ENCODE peak calls at places on chromosome 1, in five cellular contexts. One of them, this sample, is unnamed.
A peak's percentile ranks its signal among the peaks of the same experiment; 100 is the strongest.

GRCh38 chr1:44261963-44262362 is 48.7 kb downstream of the DMAP1 start:
- DNase-seq in CD4-positive, alpha-beta memory T cell: no peak
- DNase-seq in stimulated activated CD4-positive, alpha-beta T cell treated with anti-CD3 and anti-CD28 coated beads, TNF-alpha, amount 100 ng/mL, for 48 hours: no peak
- DNase-seq in HS-27A: no peak
- DNase-seq in activated CD4-positive, alpha-beta T cell treated with anti-CD3 and anti-CD28 coated beads for 4 hours: no peak
- DNase-seq in this sample: no peak

GRCh38 chr1:207868769-207869721 is 41.9 kb downstream of the CD34 start:
- DNase-seq in HS-27A: no peak
- DNase-seq in stimulated activated CD4-positive, alpha-beta T cell treated with anti-CD3 and anti-CD28 coated beads, TNF-alpha, amount 100 ng/mL, for 48 hours: no peak
- DNase-seq in activated CD4-positive, alpha-beta T cell treated with anti-CD3 and anti-CD28 coated beads for 4 hours: peak; percentile 58
- DNase-seq in CD4-positive, alpha-beta memory T cell: peak; percentile 82
- DNase-seq in this sample: peak; percentile 81

GRCh38 chr1:110465814-110466380 is 14.9 kb downstream of the PROK1 start:
- DNase-seq in stimulated activated CD4-positive, alpha-beta T cell treated with anti-CD3 and anti-CD28 coated beads, TNF-alpha, amount 100 ng/mL, for 48 hours: no peak
- DNase-seq in activated CD4-positive, alpha-beta T cell treated with anti-CD3 and anti-CD28 coated beads for 4 hours: no peak
- DNase-seq in CD4-positive, alpha-beta memory T cell: no peak
- DNase-seq in HS-27A: no peak
- DNase-seq in this sample: no peak

GRCh38 chr1:14850563-14850962 is 252.1 kb downstream of the KAZN start:
- DNase-seq in HS-27A: no peak
- DNase-seq in activated CD4-positive, alpha-beta T cell treated with anti-CD3 and anti-CD28 coated beads for 4 hours: no peak
- DNase-seq in stimulated activated CD4-positive, alpha-beta T cell treated with anti-CD3 and anti-CD28 coated beads, TNF-alpha, amount 100 ng/mL, for 48 hours: no peak
- DNase-seq in CD4-positive, alpha-beta memory T cell: no peak
- DNase-seq in this sample: no peak

GRCh38 chr1:91349524-91349923 is 55.1 kb downstream of the HFM1 start:
- DNase-seq in CD4-positive, alpha-beta memory T cell: no peak
- DNase-seq in activated CD4-positive, alpha-beta T cell treated with anti-CD3 and anti-CD28 coated beads for 4 hours: no peak
- DNase-seq in stimulated activated CD4-positive, alpha-beta T cell treated with anti-CD3 and anti-CD28 coated beads, TNF-alpha, amount 100 ng/mL, for 48 hours: no peak
- DNase-seq in HS-27A: no peak
- DNase-seq in this sample: no peak

GRCh38 chr1:36304521-36304920 is 1.6 kb upstream of the SH3D21 start:
- DNase-seq in HS-27A: no peak
- DNase-seq in activated CD4-positive, alpha-beta T cell treated with anti-CD3 and anti-CD28 coated beads for 4 hours: no peak
- DNase-seq in stimulated activated CD4-positive, alpha-beta T cell treated with anti-CD3 and anti-CD28 coated beads, TNF-alpha, amount 100 ng/mL, for 48 hours: no peak
- DNase-seq in CD4-positive, alpha-beta memory T cell: no peak
- DNase-seq in this sample: no peak

GRCh38 chr1:84479998-84480397 is 932 bp downstream of the RPF1 start:
- DNase-seq in HS-27A: no peak
- DNase-seq in stimulated activated CD4-positive, alpha-beta T cell treated with anti-CD3 and anti-CD28 coated beads, TNF-alpha, amount 100 ng/mL, for 48 hours: no peak
- DNase-seq in activated CD4-positive, alpha-beta T cell treated with anti-CD3 and anti-CD28 coated beads for 4 hours: no peak
- DNase-seq in CD4-positive, alpha-beta memory T cell: no peak
- DNase-seq in this sample: no peak

GRCh38 chr1:26218906-26219494 is 15.0 kb upstream of the CEP85 start:
- DNase-seq in CD4-positive, alpha-beta memory T cell: no peak
- DNase-seq in stimulated activated CD4-positive, alpha-beta T cell treated with anti-CD3 and anti-CD28 coated beads, TNF-alpha, amount 100 ng/mL, for 48 hours: no peak
- DNase-seq in HS-27A: peak; percentile 7
- DNase-seq in activated CD4-positive, alpha-beta T cell treated with anti-CD3 and anti-CD28 coated beads for 4 hours: no peak
- DNase-seq in this sample: no peak

GRCh38 chr1:71770121-71770520 is 512.2 kb downstream of the NEGR1 start:
- DNase-seq in stimulated activated CD4-positive, alpha-beta T cell treated with anti-CD3 and anti-CD28 coated beads, TNF-alpha, amount 100 ng/mL, for 48 hours: no peak
- DNase-seq in CD4-positive, alpha-beta memory T cell: no peak
- DNase-seq in activated CD4-positive, alpha-beta T cell treated with anti-CD3 and anti-CD28 coated beads for 4 hours: no peak
- DNase-seq in HS-27A: peak; percentile 14
- DNase-seq in this sample: no peak

GRCh38 chr1:111253876-111254275 is 26.4 kb downstream of the CHI3L2 start:
- DNase-seq in HS-27A: no peak
- DNase-seq in stimulated activated CD4-positive, alpha-beta T cell treated with anti-CD3 and anti-CD28 coated beads, TNF-alpha, amount 100 ng/mL, for 48 hours: no peak
- DNase-seq in CD4-positive, alpha-beta memory T cell: no peak
- DNase-seq in activated CD4-positive, alpha-beta T cell treated with anti-CD3 and anti-CD28 coated beads for 4 hours: no peak
- DNase-seq in this sample: no peak

GRCh38 chr1:17603091-17603841 is 63.8 kb downstream of the ARHGEF10L start:
- DNase-seq in stimulated activated CD4-positive, alpha-beta T cell treated with anti-CD3 and anti-CD28 coated beads, TNF-alpha, amount 100 ng/mL, for 48 hours: no peak
- DNase-seq in activated CD4-positive, alpha-beta T cell treated with anti-CD3 and anti-CD28 coated beads for 4 hours: no peak
- DNase-seq in CD4-positive, alpha-beta memory T cell: no peak
- DNase-seq in HS-27A: no peak
- DNase-seq in this sample: no peak

GRCh38 chr1:178107823-178108222 is 13.9 kb downstream of the RASAL2 start:
- DNase-seq in HS-27A: no peak
- DNase-seq in CD4-positive, alpha-beta memory T cell: no peak
- DNase-seq in stimulated activated CD4-positive, alpha-beta T cell treated with anti-CD3 and anti-CD28 coated beads, TNF-alpha, amount 100 ng/mL, for 48 hours: no peak
- DNase-seq in activated CD4-positive, alpha-beta T cell treated with anti-CD3 and anti-CD28 coated beads for 4 hours: no peak
- DNase-seq in this sample: no peak

GRCh38 chr1:98468111-98468717 is 193.3 kb upstream of the SNX7 start:
- DNase-seq in activated CD4-positive, alpha-beta T cell treated with anti-CD3 and anti-CD28 coated beads for 4 hours: no peak
- DNase-seq in CD4-positive, alpha-beta memory T cell: peak; percentile 14
- DNase-seq in stimulated activated CD4-positive, alpha-beta T cell treated with anti-CD3 and anti-CD28 coated beads, TNF-alpha, amount 100 ng/mL, for 48 hours: no peak
- DNase-seq in HS-27A: peak; percentile 74
- DNase-seq in this sample: no peak

GRCh38 chr1:209490013-209490412 is 93.5 kb upstream of the CAMK1G start:
- DNase-seq in HS-27A: no peak
- DNase-seq in CD4-positive, alpha-beta memory T cell: no peak
- DNase-seq in stimulated activated CD4-positive, alpha-beta T cell treated with anti-CD3 and anti-CD28 coated beads, TNF-alpha, amount 100 ng/mL, for 48 hours: no peak
- DNase-seq in activated CD4-positive, alpha-beta T cell treated with anti-CD3 and anti-CD28 coated beads for 4 hours: no peak
- DNase-seq in this sample: no peak

GRCh38 chr1:89489037-89489729 is 35.4 kb upstream of the LRRC8B start:
- DNase-seq in stimulated activated CD4-positive, alpha-beta T cell treated with anti-CD3 and anti-CD28 coated beads, TNF-alpha, amount 100 ng/mL, for 48 hours: no peak
- DNase-seq in CD4-positive, alpha-beta memory T cell: no peak
- DNase-seq in HS-27A: no peak
- DNase-seq in activated CD4-positive, alpha-beta T cell treated with anti-CD3 and anti-CD28 coated beads for 4 hours: no peak
- DNase-seq in this sample: no peak

GRCh38 chr1:147051136-147051535 is 113.0 kb downstream of the NBPF12 start:
- DNase-seq in HS-27A: no peak
- DNase-seq in stimulated activated CD4-positive, alpha-beta T cell treated with anti-CD3 and anti-CD28 coated beads, TNF-alpha, amount 100 ng/mL, for 48 hours: no peak
- DNase-seq in CD4-positive, alpha-beta memory T cell: no peak
- DNase-seq in activated CD4-positive, alpha-beta T cell treated with anti-CD3 and anti-CD28 coated beads for 4 hours: no peak
- DNase-seq in this sample: no peak

GRCh38 chr1:230158422-230159291 is 91.6 kb downstream of the GALNT2 start:
- DNase-seq in HS-27A: no peak
- DNase-seq in activated CD4-positive, alpha-beta T cell treated with anti-CD3 and anti-CD28 coated beads for 4 hours: no peak
- DNase-seq in CD4-positive, alpha-beta memory T cell: no peak
- DNase-seq in stimulated activated CD4-positive, alpha-beta T cell treated with anti-CD3 and anti-CD28 coated beads, TNF-alpha, amount 100 ng/mL, for 48 hours: no peak
- DNase-seq in this sample: no peak

GRCh38 chr1:180662709-180663108 is 30.9 kb downstream of the XPR1 start:
- DNase-seq in activated CD4-positive, alpha-beta T cell treated with anti-CD3 and anti-CD28 coated beads for 4 hours: no peak
- DNase-seq in HS-27A: no peak
- DNase-seq in stimulated activated CD4-positive, alpha-beta T cell treated with anti-CD3 and anti-CD28 coated beads, TNF-alpha, amount 100 ng/mL, for 48 hours: no peak
- DNase-seq in CD4-positive, alpha-beta memory T cell: no peak
- DNase-seq in this sample: no peak

GRCh38 chr1:175376194-175376593 is 183.6 kb upstream of the KIAA0040 start:
- DNase-seq in stimulated activated CD4-positive, alpha-beta T cell treated with anti-CD3 and anti-CD28 coated beads, TNF-alpha, amount 100 ng/mL, for 48 hours: no peak
- DNase-seq in activated CD4-positive, alpha-beta T cell treated with anti-CD3 and anti-CD28 coated beads for 4 hours: no peak
- DNase-seq in HS-27A: no peak
- DNase-seq in CD4-positive, alpha-beta memory T cell: no peak
- DNase-seq in this sample: peak; percentile 8

GRCh38 chr1:23619299-23620188 is 60.2 kb upstream of the ID3 start:
- DNase-seq in CD4-positive, alpha-beta memory T cell: peak; percentile 87
- DNase-seq in stimulated activated CD4-positive, alpha-beta T cell treated with anti-CD3 and anti-CD28 coated beads, TNF-alpha, amount 100 ng/mL, for 48 hours: peak; percentile 66
- DNase-seq in HS-27A: no peak
- DNase-seq in activated CD4-positive, alpha-beta T cell treated with anti-CD3 and anti-CD28 coated beads for 4 hours: peak; percentile 91
- DNase-seq in this sample: peak; percentile 57

GRCh38 chr1:207644852-207645631 is at the start of gene CR1L:
- DNase-seq in stimulated activated CD4-positive, alpha-beta T cell treated with anti-CD3 and anti-CD28 coated beads, TNF-alpha, amount 100 ng/mL, for 48 hours: peak; percentile 76
- DNase-seq in HS-27A: no peak
- DNase-seq in activated CD4-positive, alpha-beta T cell treated with anti-CD3 and anti-CD28 coated beads for 4 hours: peak; percentile 60
- DNase-seq in CD4-positive, alpha-beta memory T cell: peak; percentile 61
- DNase-seq in this sample: peak; percentile 45

GRCh38 chr1:21706151-21706835 is 37.1 kb upstream of the RAP1GAP start:
- DNase-seq in CD4-positive, alpha-beta memory T cell: no peak
- DNase-seq in HS-27A: no peak
- DNase-seq in stimulated activated CD4-positive, alpha-beta T cell treated with anti-CD3 and anti-CD28 coated beads, TNF-alpha, amount 100 ng/mL, for 48 hours: no peak
- DNase-seq in activated CD4-positive, alpha-beta T cell treated with anti-CD3 and anti-CD28 coated beads for 4 hours: no peak
- DNase-seq in this sample: no peak

GRCh38 chr1:7346600-7347570 is 424.2 kb upstream of the VAMP3 start:
- DNase-seq in activated CD4-positive, alpha-beta T cell treated with anti-CD3 and anti-CD28 coated beads for 4 hours: no peak
- DNase-seq in stimulated activated CD4-positive, alpha-beta T cell treated with anti-CD3 and anti-CD28 coated beads, TNF-alpha, amount 100 ng/mL, for 48 hours: no peak
- DNase-seq in CD4-positive, alpha-beta memory T cell: no peak
- DNase-seq in HS-27A: no peak
- DNase-seq in this sample: no peak

This sample was measured in GM18507.